ENCODE peak calls at places on chromosomes 1 and 21, in five cellular contexts. One of them, this sample, is unnamed. For H3K9me3 and H3K4me1, the result is how much of the 10 kb centered on the place peaks cover.

GRCh38 chr1:101309334-101310221 is 72.8 kb downstream of the S1PR1 start:
- DNase-seq in GM12878: no peak
- DNase-seq in psoas muscle: peak
- DNase-seq in lower lobe of right lung: peak
- DNase-seq in A549: peak
- DNase-seq in this sample: no peak

GRCh38 chr1:108561731-108562326 is 1.9 kb downstream of the EEIG2 start:
- DNase-seq in lower lobe of right lung: peak
- DNase-seq in GM12878: no peak
- DNase-seq in psoas muscle: peak
- DNase-seq in A549: peak
- DNase-seq in this sample: no peak

GRCh38 chr1:25806418-25806817 is 6.4 kb downstream of the SELENON start:
- DNase-seq in GM12878: no peak
- DNase-seq in A549: no peak
- DNase-seq in lower lobe of right lung: no peak
- DNase-seq in psoas muscle: peak
- DNase-seq in this sample: peak

GRCh38 chr21:43305811-43306311 is 121.1 kb downstream of the SIK1 start:
- DNase-seq in GM12878: no peak
- DNase-seq in psoas muscle: peak
- DNase-seq in A549: no peak
- DNase-seq in lower lobe of right lung: peak
- DNase-seq in this sample: no peak

GRCh38 chr1:201530741-201531521 is 8.0 kb upstream of the NAV1 start:
- DNase-seq in psoas muscle: peak
- DNase-seq in GM12878: no peak
- DNase-seq in A549: peak
- DNase-seq in lower lobe of right lung: peak
- DNase-seq in this sample: peak

GRCh38 chr1:205328476-205328875 is 6.9 kb upstream of the NUAK2 start:
- DNase-seq in lower lobe of right lung: no peak
- DNase-seq in GM12878: no peak
- DNase-seq in A549: no peak
- DNase-seq in psoas muscle: no peak
- DNase-seq in this sample: no peak

GRCh38 chr21:17519965-17520364 is 7.1 kb downstream of the CXADR start:
- DNase-seq in psoas muscle: no peak
- DNase-seq in lower lobe of right lung: no peak
- DNase-seq in A549: no peak
- DNase-seq in GM12878: no peak
- DNase-seq in this sample: no peak

GRCh38 chr21:26490771-26491170 is 82.3 kb downstream of the CYYR1 start:
- DNase-seq in A549: no peak
- DNase-seq in lower lobe of right lung: no peak
- DNase-seq in GM12878: no peak
- DNase-seq in psoas muscle: no peak
- DNase-seq in this sample: no peak

GRCh38 chr1:101738475-101738874 is 258.3 kb downstream of the OLFM3 start:
- DNase-seq in GM12878: no peak
- DNase-seq in lower lobe of right lung: no peak
- DNase-seq in A549: no peak
- DNase-seq in psoas muscle: no peak
- DNase-seq in this sample: no peak

GRCh38 chr1:28173980-28174297 is 2.6 kb downstream of the PTAFR start:
- DNase-seq in psoas muscle: no peak
- DNase-seq in lower lobe of right lung: peak
- DNase-seq in GM12878: no peak
- DNase-seq in A549: no peak
- DNase-seq in this sample: no peak

GRCh38 chr1:151135433-151136385 is 10.7 kb downstream of the SEMA6C start:
- DNase-seq in psoas muscle: no peak
- DNase-seq in lower lobe of right lung: no peak
- DNase-seq in A549: no peak
- DNase-seq in GM12878: no peak
- DNase-seq in this sample: no peak

GRCh38 chr1:174964261-174964984 is 35.3 kb upstream of the CACYBP start:
- DNase-seq in lower lobe of right lung: no peak
- DNase-seq in psoas muscle: no peak
- DNase-seq in GM12878: no peak
- DNase-seq in A549: no peak
- DNase-seq in this sample: no peak

GRCh38 chr1:159079518-159079917 is 3.0 kb upstream of the AIM2 start:
- DNase-seq in psoas muscle: no peak
- DNase-seq in GM12878: no peak
- DNase-seq in lower lobe of right lung: no peak
- DNase-seq in A549: no peak
- DNase-seq in this sample: no peak

GRCh38 chr1:65423884-65424655 is 3.6 kb downstream of the LEPR start:
- DNase-seq in psoas muscle: no peak
- DNase-seq in A549: peak
- DNase-seq in lower lobe of right lung: no peak
- DNase-seq in GM12878: peak
- DNase-seq in this sample: no peak

GRCh38 chr1:207519505-207520399 is 23.8 kb downstream of the CR1 start:
- DNase-seq in A549: no peak
- DNase-seq in GM12878: no peak
- DNase-seq in lower lobe of right lung: no peak
- DNase-seq in psoas muscle: no peak
- DNase-seq in this sample: no peak

GRCh38 chr1:183303901-183304300 is 114.3 kb downstream of the NMNAT2 start:
- DNase-seq in GM12878: no peak
- DNase-seq in psoas muscle: no peak
- DNase-seq in A549: no peak
- DNase-seq in lower lobe of right lung: no peak
- DNase-seq in this sample: no peak

GRCh38 chr1:23459338-23459757 is 24.6 kb downstream of the ASAP3 start:
- DNase-seq in psoas muscle: no peak
- DNase-seq in GM12878: no peak
- DNase-seq in A549: no peak
- DNase-seq in lower lobe of right lung: no peak
- DNase-seq in this sample: no peak

GRCh38 chr1:94504601-94505000 is 37.0 kb downstream of the F3 start:
- DNase-seq in A549: no peak
- DNase-seq in lower lobe of right lung: no peak
- DNase-seq in psoas muscle: no peak
- DNase-seq in GM12878: no peak
- DNase-seq in this sample: no peak

GRCh38 chr1:166950156-166950555 is 25.2 kb downstream of the ILDR2 start:
- DNase-seq in psoas muscle: no peak
- DNase-seq in A549: no peak
- DNase-seq in lower lobe of right lung: no peak
- DNase-seq in GM12878: no peak
- DNase-seq in this sample: no peak

GRCh38 chr1:28190996-28191645 is 14.6 kb upstream of the PTAFR start:
- DNase-seq in A549: no peak
- DNase-seq in GM12878: no peak
- DNase-seq in lower lobe of right lung: no peak
- DNase-seq in psoas muscle: no peak
- DNase-seq in this sample: peak

DNA sequence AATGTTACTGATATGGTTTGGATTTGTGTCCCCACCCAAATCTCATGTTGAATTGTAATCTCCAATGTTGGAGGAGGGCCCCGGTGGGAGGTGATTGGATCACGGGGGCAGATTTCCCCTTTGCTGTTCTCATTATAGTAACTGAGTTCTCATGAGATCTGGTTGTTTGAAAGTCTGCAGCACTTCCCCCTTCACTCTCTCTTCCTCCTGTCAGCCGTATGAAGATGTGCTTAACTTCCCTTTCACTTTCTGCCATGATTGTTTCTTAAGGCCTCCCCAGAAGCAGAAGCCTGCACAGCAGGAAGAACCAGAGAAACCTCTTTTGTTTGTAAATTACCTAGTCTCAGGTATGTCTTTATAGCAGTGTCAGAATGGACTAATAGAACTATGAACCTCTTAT is 28.4 kb downstream of the TRIM33 start:
- DNase-seq in lower lobe of right lung: no peak
- DNase-seq in GM12878: no peak
- DNase-seq in A549: no peak
- DNase-seq in psoas muscle: no peak
- DNase-seq in this sample: no peak
- H3K9me3 ChIP-seq in lower lobe of right lung: under half
- H3K9me3 ChIP-seq in GM12878: under half
- H3K9me3 ChIP-seq in A549: under half
- H3K9me3 ChIP-seq in psoas muscle: under half
- H3K9me3 ChIP-seq in this sample: under half

GRCh38 chr1:15451014-15451722 is 5.4 kb upstream of the CELA2A start:
- DNase-seq in A549: no peak
- DNase-seq in lower lobe of right lung: no peak
- DNase-seq in psoas muscle: no peak
- DNase-seq in GM12878: no peak
- DNase-seq in this sample: no peak
- TF ChIP-seq CTCF in A549: no peak
- TF ChIP-seq CTCF in lower lobe of right lung: no peak
- TF ChIP-seq CTCF in psoas muscle: no peak
- TF ChIP-seq CTCF in GM12878: no peak
- TF ChIP-seq CTCF in this sample: no peak

GRCh38 chr1:153958111-153958960 is at the start of gene CRTC2:
- DNase-seq in psoas muscle: peak
- DNase-seq in GM12878: peak
- DNase-seq in lower lobe of right lung: peak
- DNase-seq in A549: peak
- DNase-seq in this sample: peak
- H3K4me1 ChIP-seq in psoas muscle: under half
- H3K4me1 ChIP-seq in GM12878: under half
- H3K4me1 ChIP-seq in lower lobe of right lung: half or more
- H3K4me1 ChIP-seq in A549: under half
- H3K4me1 ChIP-seq in this sample: under half

DNA sequence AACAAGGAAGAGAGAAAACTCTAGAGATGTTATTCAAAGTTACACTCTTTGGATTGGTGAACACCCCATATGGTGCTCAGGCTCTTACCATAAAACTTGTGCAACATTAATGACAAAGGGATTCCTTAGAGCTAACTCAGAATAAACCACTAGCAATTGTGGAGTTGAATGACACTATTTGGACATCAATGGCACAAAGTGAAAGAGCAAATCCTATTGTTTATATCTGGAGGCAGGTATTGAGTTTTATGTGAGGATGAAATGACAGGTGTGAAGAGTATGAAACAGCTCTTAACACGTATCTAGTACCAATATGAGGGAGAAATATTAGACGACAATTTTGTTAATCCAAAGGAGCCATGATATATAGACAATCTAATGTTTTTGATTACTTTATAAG is 584.9 kb upstream of the PBX1 start:
- DNase-seq in lower lobe of right lung: no peak
- DNase-seq in GM12878: no peak
- DNase-seq in psoas muscle: no peak
- DNase-seq in A549: no peak
- DNase-seq in this sample: no peak
- H3K9me3 ChIP-seq in lower lobe of right lung: under half
- H3K9me3 ChIP-seq in GM12878: under half
- H3K9me3 ChIP-seq in psoas muscle: under half
- H3K9me3 ChIP-seq in A549: under half
- H3K9me3 ChIP-seq in this sample: under half

GRCh38 chr1:59666106-59666505 is 148.6 kb upstream of the HOOK1 start:
- DNase-seq in psoas muscle: no peak
- DNase-seq in lower lobe of right lung: no peak
- DNase-seq in A549: no peak
- DNase-seq in GM12878: no peak
- DNase-seq in this sample: no peak
- TF ChIP-seq CTCF in psoas muscle: no peak
- TF ChIP-seq CTCF in lower lobe of right lung: no peak
- TF ChIP-seq CTCF in A549: no peak
- TF ChIP-seq CTCF in GM12878: peak
- TF ChIP-seq CTCF in this sample: no peak

DNA sequence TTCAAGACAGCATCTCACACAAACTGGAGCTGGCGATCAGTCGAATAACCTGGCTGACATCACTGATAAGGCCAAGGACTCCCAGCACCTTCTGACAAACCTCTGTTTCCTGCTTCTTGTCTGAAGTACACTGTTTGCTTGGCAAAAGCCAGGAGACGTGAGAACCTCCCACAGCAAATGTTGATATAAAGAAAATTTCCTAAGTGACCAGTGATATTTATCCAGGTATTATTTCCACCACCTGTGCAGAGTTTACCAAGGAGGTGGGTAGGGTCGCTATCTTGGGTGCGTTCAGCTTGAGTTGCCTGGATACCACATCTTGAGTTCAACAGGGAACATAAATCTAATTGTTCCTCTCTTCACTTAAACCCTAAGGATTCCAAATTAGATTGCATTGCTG is 72.9 kb downstream of the SETD4 start:
- DNase-seq in psoas muscle: no peak
- DNase-seq in A549: no peak
- DNase-seq in GM12878: no peak
- DNase-seq in lower lobe of right lung: no peak
- DNase-seq in this sample: no peak
- H3K4me1 ChIP-seq in psoas muscle: under half
- H3K4me1 ChIP-seq in A549: under half
- H3K4me1 ChIP-seq in GM12878: under half
- H3K4me1 ChIP-seq in lower lobe of right lung: under half
- H3K4me1 ChIP-seq in this sample: under half